ENCODE peak calls at places on chromosomes 16 and 17, in eight cellular contexts. L is GM23338, U is fibroblast of pulmonary artery, H is body of pancreas, B is RWPE1, R is HepG2, V is AG10803, Z is fibroblast of lung. O is an unnamed sample.

GRCh38 chr17:81680150-81680549 is 3.4 kb downstream of the ARL16 start:
- DNase-seq in B (no peak), L (no peak), Z (no peak), U (no peak), V (no peak), H (no peak), R (peak), O (no peak)

GRCh38 chr16:80792031-80792430 is 12.4 kb downstream of the CDYL2 start:
- DNase-seq in Z (peak), L (peak), R (no peak), B (no peak), H (no peak), U (peak), V (no peak), O (no peak)

GRCh38 chr16:67084345-67085028 is 25.3 kb upstream of the PHAF1 start:
- DNase-seq in H (no peak), B (no peak), R (peak), U (peak), V (no peak), Z (no peak), L (no peak), O (no peak)

GRCh38 chr17:52158450-52159042 is at the start of gene CA10:
- DNase-seq in R (no peak), B (no peak), U (no peak), V (no peak), Z (no peak), L (peak), H (peak), O (peak)

GRCh38 chr16:30051518-30051917 is 14.0 kb upstream of the ALDOA start:
- DNase-seq in U (peak), R (no peak), Z (peak), B (peak), V (peak), H (no peak), L (no peak), O (no peak)

GRCh38 chr17:2792541-2793169 is 3.6 kb upstream of the RAP1GAP2 start:
- DNase-seq in H (no peak), L (no peak), U (no peak), R (no peak), Z (no peak), V (no peak), B (no peak), O (no peak)

GRCh38 chr16:67278773-67279295 is 498 bp upstream of the PLEKHG4 start:
- DNase-seq in Z (no peak), R (no peak), B (peak), H (peak), U (no peak), V (no peak), L (peak), O (peak)

GRCh38 chr17:55245986-55246385 is 18.8 kb upstream of the HLF start:
- DNase-seq in Z (no peak), R (no peak), V (no peak), H (no peak), U (no peak), B (no peak), L (no peak), O (no peak)

GRCh38 chr17:79844869-79845600 is 5.8 kb upstream of the CBX4 start:
- DNase-seq in V (no peak), U (no peak), H (peak), R (peak), L (peak), Z (no peak), B (no peak), O (peak)

GRCh38 chr17:58338907-58339774 is 10.5 kb upstream of the TSPOAP1 start:
- DNase-seq in Z (peak), V (peak), B (no peak), L (peak), H (no peak), R (peak), U (peak), O (peak)

GRCh38 chr17:66712453-66712852 is 122.5 kb upstream of the CACNG5 start:
- DNase-seq in U (no peak), V (no peak), H (no peak), R (no peak), B (no peak), Z (no peak), L (no peak), O (no peak)

GRCh38 chr17:42181851-42182207 is 887 bp upstream of the KCNH4 start:
- DNase-seq in H (no peak), U (no peak), B (no peak), Z (no peak), R (no peak), V (no peak), L (no peak), O (no peak)

GRCh38 chr17:1259910-1260389 is 10.3 kb upstream of the BHLHA9 start:
- DNase-seq in H (no peak), R (no peak), U (peak), B (no peak), V (peak), L (no peak), Z (no peak), O (no peak)

GRCh38 chr16:50836121-50836541 is 94.2 kb downstream of the CYLD start:
- DNase-seq in L (no peak), U (peak), V (no peak), Z (no peak), B (no peak), H (no peak), R (no peak), O (no peak)

GRCh38 chr17:4293572-4293971 is 29.8 kb upstream of the ANKFY1 start:
- DNase-seq in Z (no peak), U (no peak), R (no peak), B (no peak), V (no peak), H (no peak), L (no peak), O (peak)

GRCh38 chr17:15883617-15884111 is 61.3 kb upstream of the ADORA2B start:
- DNase-seq in R (no peak), U (peak), L (no peak), Z (peak), V (peak), B (peak), H (no peak), O (no peak)

GRCh38 chr17:15885770-15886169 is 59.2 kb upstream of the ADORA2B start:
- DNase-seq in R (no peak), U (peak), H (no peak), Z (peak), V (no peak), B (no peak), L (no peak), O (no peak)

GRCh38 chr17:15884731-15885130 is 60.2 kb upstream of the ADORA2B start:
- DNase-seq in Z (peak), U (peak), L (no peak), R (no peak), V (peak), H (no peak), B (no peak), O (no peak)

GRCh38 chr17:15882777-15883176 is 62.2 kb upstream of the ADORA2B start:
- DNase-seq in L (no peak), Z (no peak), R (no peak), H (no peak), U (no peak), V (no peak), B (no peak), O (no peak)

DNA sequence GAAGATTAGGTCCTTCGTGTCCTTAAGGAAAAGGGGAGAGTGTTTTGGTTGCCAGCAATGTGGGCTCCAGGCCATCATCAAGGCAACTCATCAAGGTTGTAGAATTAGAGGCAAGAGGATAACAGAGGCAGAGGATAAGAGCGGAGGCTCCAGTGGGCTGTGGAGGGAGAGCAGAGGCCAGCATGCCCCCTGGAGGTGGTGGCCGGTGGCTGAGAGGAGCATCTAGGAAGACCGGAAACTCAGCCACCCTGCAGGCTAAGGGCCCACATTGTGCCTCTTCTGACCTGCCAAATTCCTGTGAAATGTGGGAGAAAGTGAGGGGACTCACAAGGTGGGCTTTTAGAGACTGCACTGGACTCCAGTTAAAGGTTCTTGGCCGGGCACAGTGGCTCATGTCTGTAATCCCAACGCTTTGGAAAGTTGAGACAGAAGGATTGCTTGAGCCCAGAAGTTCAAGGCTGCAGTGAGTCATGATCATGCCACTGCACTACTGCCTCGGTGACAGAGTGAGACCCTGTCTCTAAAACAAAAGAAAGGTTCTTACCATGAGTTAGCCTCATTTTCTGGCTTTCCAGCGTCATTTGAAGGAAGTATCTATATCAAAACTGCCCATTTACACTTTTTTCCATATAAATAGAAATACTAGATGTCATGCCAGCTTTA is 62.7 kb upstream of the ADORA2B start:
- DNase-seq in Z (no peak), V (no peak), B (no peak), H (no peak), L (peak), U (no peak), R (peak), O (no peak)
- TF ChIP-seq CTCF in Z (no peak), V (no peak), B (no peak), H (no peak), L (peak), U (no peak), R (peak), O (no peak)

DNA sequence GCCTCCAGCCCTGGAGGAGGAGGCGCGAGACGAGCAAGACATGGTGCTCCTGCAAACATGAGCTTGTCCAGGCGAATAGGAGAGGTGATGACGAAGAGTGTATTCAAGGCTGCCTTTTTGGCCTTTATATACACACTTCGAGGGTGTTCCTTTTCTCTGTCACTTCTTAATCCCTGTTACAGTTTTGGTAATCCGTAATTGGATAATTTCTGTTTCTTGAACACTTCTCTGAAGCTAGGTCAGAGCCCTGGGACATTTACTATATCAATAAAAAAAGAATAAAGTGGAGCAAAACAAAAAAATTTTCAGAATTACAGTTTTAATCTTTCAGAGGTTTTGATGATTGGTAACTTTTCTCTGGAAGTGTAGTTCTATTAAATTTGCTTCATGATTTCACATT is at the start of gene KRT24:
- DNase-seq in Z (no peak), R (no peak), L (no peak), B (no peak), H (no peak), V (no peak), U (no peak), O (no peak)
- TF ChIP-seq CTCF in Z (no peak), R (no peak), L (no peak), B (no peak), H (no peak), V (no peak), U (no peak), O (no peak)

GRCh38 chr16:68592466-68593337 is 52.4 kb upstream of the CDH3 start:
- DNase-seq in L (peak), R (peak), B (peak), Z (no peak), U (peak), H (no peak), V (no peak), O (no peak)
- TF ChIP-seq CTCF in L (peak), R (peak), B (no peak), Z (peak), U (peak), H (no peak), V (no peak), O (peak)

DNA sequence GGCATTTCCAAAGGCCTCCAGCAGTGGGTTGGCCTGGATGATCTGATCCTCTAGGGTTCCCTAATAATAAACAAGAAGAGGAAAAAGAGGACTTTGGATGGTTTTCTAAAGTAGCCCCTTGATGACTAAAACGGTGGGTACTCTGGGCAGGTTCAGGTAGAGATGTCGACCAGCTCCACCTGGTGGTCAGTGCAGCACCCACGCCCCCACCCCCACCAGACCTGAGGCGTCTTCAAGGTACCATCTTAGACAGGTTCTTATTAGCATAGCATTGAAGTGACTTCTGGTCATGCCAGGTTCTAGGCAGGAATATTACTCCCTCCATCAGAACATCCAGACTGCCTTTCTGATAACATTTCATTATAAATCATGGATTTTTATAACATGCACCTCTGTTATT is 15.0 kb downstream of the MYH13 start:
- DNase-seq in Z (no peak), B (peak), U (no peak), R (no peak), H (peak), V (no peak), L (peak), O (peak)
- TF ChIP-seq CTCF in Z (peak), B (peak), U (peak), R (peak), H (peak), V (peak), L (peak), O (peak)

GRCh38 chr16:77409311-77409710 is 25.5 kb downstream of the ADAMTS18 start:
- DNase-seq in B (no peak), Z (no peak), H (no peak), U (no peak), V (no peak), R (no peak), L (no peak), O (no peak)

GRCh38 chr16:77403732-77404131 is 31.1 kb downstream of the ADAMTS18 start:
- DNase-seq in B (no peak), U (no peak), H (no peak), L (peak), Z (no peak), R (no peak), V (no peak), O (no peak)

GRCh38 chr16:77408607-77409006 is 26.2 kb downstream of the ADAMTS18 start:
- DNase-seq in R (no peak), Z (no peak), V (no peak), U (no peak), H (no peak), B (no peak), L (no peak), O (no peak)

GRCh38 chr16:77404823-77405222 is 30.0 kb downstream of the ADAMTS18 start:
- DNase-seq in Z (no peak), R (no peak), H (no peak), B (no peak), L (no peak), U (no peak), V (no peak), O (no peak)

DNA sequence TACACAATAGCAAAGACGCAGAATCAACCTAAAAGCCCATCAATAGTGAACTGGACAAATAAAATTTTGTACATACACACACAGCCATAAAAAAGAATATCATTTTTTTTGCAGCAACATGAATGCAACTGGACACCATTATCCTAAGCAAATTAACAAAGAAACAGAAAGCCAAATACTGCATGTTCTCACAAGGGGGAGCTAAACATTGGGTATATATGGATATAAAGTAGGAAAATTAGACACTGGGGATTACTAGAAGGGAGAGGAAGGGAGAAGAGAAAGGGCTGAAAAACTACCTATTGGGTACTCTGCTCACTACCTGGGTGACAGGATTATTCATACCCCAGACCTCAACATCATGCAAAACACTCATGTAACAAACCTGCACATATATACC is 28.2 kb downstream of the ADAMTS18 start:
- DNase-seq in V (peak), L (peak), U (no peak), H (no peak), Z (no peak), R (peak), B (no peak), O (no peak)
- TF ChIP-seq CTCF in V (peak), L (peak), U (peak), H (no peak), Z (peak), R (peak), B (no peak), O (no peak)

O was measured in GM10248.